ENCODE peak calls at places on chromosomes 3 and 15, in six cellular contexts. Q is mucosa of descending colon, Y is cardiac fibroblast, C is suprapubic skin, L is brain microvascular endothelial cell, D is BJ. N is an unnamed sample.

GRCh38 chr15:52146776-52147175 is 34.2 kb upstream of the BCL2L10 start:
- DNase-seq in Y (no peak), D (no peak), C (no peak), Q (no peak), L (no peak), N (peak)

GRCh38 chr15:80127911-80128310 is 24.9 kb upstream of the FAH start:
- DNase-seq in D (no peak), C (no peak), L (no peak), Y (peak), Q (no peak), N (no peak)

GRCh38 chr15:99104788-99105515 is at the start of gene SYNM:
- DNase-seq in D (no peak), Q (peak), Y (peak), C (no peak), L (peak), N (peak)

GRCh38 chr3:168582503-168582902 is 486.8 kb upstream of the GOLIM4 start:
- DNase-seq in L (no peak), Q (no peak), C (no peak), D (no peak), Y (no peak), N (no peak)

GRCh38 chr3:53147161-53147902 is 13.7 kb upstream of the PRKCD start:
- DNase-seq in D (no peak), Q (peak), L (no peak), Y (peak), C (no peak), N (no peak)

GRCh38 chr3:18223591-18224338 is 201.4 kb downstream of the SATB1 start:
- DNase-seq in Y (no peak), Q (no peak), C (no peak), D (no peak), L (no peak), N (no peak)

GRCh38 chr3:141076821-141077571 is 25.8 kb downstream of the SPSB4 start:
- DNase-seq in Y (peak), C (peak), Q (no peak), L (peak), D (no peak), N (peak)

GRCh38 chr15:59315914-59316428 is 56.7 kb downstream of the MYO1E start:
- DNase-seq in L (no peak), Y (peak), C (no peak), Q (no peak), D (peak), N (peak)

GRCh38 chr3:46845397-46845859 is 17.8 kb downstream of the MYL3 start:
- DNase-seq in Y (peak), D (peak), C (peak), Q (no peak), L (peak), N (peak)

GRCh38 chr3:32432711-32433530 is 41.3 kb downstream of the CMTM7 start:
- DNase-seq in D (no peak), Q (no peak), L (no peak), Y (peak), C (no peak), N (peak)

GRCh38 chr15:36921484-36922091 is 178.8 kb downstream of the MEIS2 start:
- DNase-seq in D (no peak), C (no peak), L (no peak), Y (peak), Q (no peak), N (no peak)

GRCh38 chr3:31968927-31969418 is 12.1 kb downstream of the OSBPL10 start:
- DNase-seq in C (no peak), Y (peak), L (peak), D (no peak), Q (no peak), N (peak)

GRCh38 chr15:83396071-83396470 is 51.1 kb upstream of the SH3GL3 start:
- DNase-seq in Q (no peak), L (no peak), Y (no peak), C (no peak), D (no peak), N (no peak)

GRCh38 chr3:59773970-59774369 is 724.1 kb upstream of the CFAP20DC start:
- DNase-seq in D (no peak), C (no peak), Q (no peak), L (no peak), Y (no peak), N (peak)

GRCh38 chr3:183296944-183297343 is 43.9 kb downstream of the B3GNT5 start:
- DNase-seq in L (no peak), Y (no peak), D (no peak), Q (no peak), C (no peak), N (no peak)

GRCh38 chr3:64489361-64490044 is 198.3 kb downstream of the ADAMTS9 start:
- DNase-seq in D (no peak), Q (peak), L (no peak), C (no peak), Y (no peak), N (no peak)

GRCh38 chr3:104102386-104102785 is 1264.3 kb upstream of the ALCAM start:
- DNase-seq in Y (peak), D (no peak), L (peak), Q (no peak), C (no peak), N (peak)

GRCh38 chr3:12235691-12236090 is 53.2 kb upstream of the PPARG start:
- DNase-seq in C (no peak), D (no peak), Y (peak), L (no peak), Q (no peak), N (peak)

GRCh38 chr3:66485291-66485968 is 15.4 kb downstream of the LRIG1 start:
- DNase-seq in L (peak), Q (no peak), D (no peak), C (no peak), Y (peak), N (peak)

GRCh38 chr3:114121996-114122709 is 56.7 kb downstream of the DRD3 start:
- DNase-seq in C (no peak), L (peak), Q (no peak), D (peak), Y (peak), N (peak)

GRCh38 chr3:37400945-37401344 is 226.6 kb upstream of the LRRFIP2 start:
- DNase-seq in D (no peak), Q (no peak), L (no peak), Y (no peak), C (no peak), N (no peak)

GRCh38 chr3:47421741-47422649 is 41.2 kb downstream of the PTPN23 start:
- DNase-seq in Y (peak), L (no peak), Q (no peak), D (no peak), C (peak), N (peak)

GRCh38 chr3:29099296-29099695 is 181.6 kb upstream of the RBMS3 start:
- DNase-seq in C (no peak), Y (peak), L (no peak), Q (no peak), D (no peak), N (no peak)

GRCh38 chr15:68410466-68411200 is 21.3 kb downstream of the ITGA11 start:
- DNase-seq in D (no peak), C (peak), L (no peak), Y (no peak), Q (no peak), N (no peak)

GRCh38 chr3:150073513-150073912 is 102.8 kb upstream of the PFN2 start:
- DNase-seq in L (no peak), C (no peak), D (no peak), Q (no peak), Y (no peak), N (no peak)

GRCh38 chr3:13262493-13263211 is 157.5 kb downstream of the NUP210 start:
- DNase-seq in D (no peak), Y (peak), Q (peak), C (no peak), L (no peak), N (peak)

GRCh38 chr15:29115093-29115991 is 154.3 kb downstream of the NSMCE3 start:
- DNase-seq in C (no peak), Q (no peak), L (peak), Y (no peak), D (no peak), N (no peak)

GRCh38 chr15:93649691-93650235 is 560.8 kb upstream of the RGMA start:
- DNase-seq in L (no peak), Y (no peak), D (no peak), Q (no peak), C (no peak), N (no peak)

GRCh38 chr15:60362318-60363023 is 35.3 kb downstream of the ANXA2 start:
- DNase-seq in L (peak), D (peak), Q (no peak), Y (peak), C (no peak), N (peak)

GRCh38 chr3:191236635-191237034 is 37.6 kb downstream of the OSTN start:
- DNase-seq in Y (peak), L (no peak), C (no peak), Q (no peak), D (peak), N (peak)

GRCh38 chr3:42914771-42915515 is 9.0 kb downstream of the ZNF662 start:
- DNase-seq in L (no peak), D (no peak), C (no peak), Q (no peak), Y (peak), N (no peak)

GRCh38 chr3:138812806-138813205 is 21.9 kb downstream of the PIK3CB start:
- DNase-seq in D (no peak), C (no peak), Q (no peak), L (no peak), Y (peak), N (peak)

GRCh38 chr3:195356151-195357086 is 85.5 kb upstream of the XXYLT1 start:
- DNase-seq in L (no peak), Y (peak), Q (no peak), C (no peak), D (no peak), N (peak)

GRCh38 chr15:91338763-91339162 is 238.7 kb downstream of the SV2B start:
- DNase-seq in Y (peak), L (peak), D (no peak), C (no peak), Q (no peak), N (peak)

GRCh38 chr3:33438284-33438668 is 1.9 kb downstream of the UBP1 start:
- DNase-seq in Q (no peak), C (no peak), D (no peak), Y (peak), L (no peak), N (peak)

GRCh38 chr3:99929409-99930139 is 111.9 kb downstream of the CMSS1 start:
- DNase-seq in D (no peak), L (no peak), Y (peak), Q (no peak), C (no peak), N (peak)

GRCh38 chr3:99925584-99925983 is 107.9 kb downstream of the CMSS1 start:
- DNase-seq in C (no peak), L (peak), D (no peak), Q (no peak), Y (peak), N (peak)

GRCh38 chr3:99931059-99931458 is 113.4 kb downstream of the CMSS1 start:
- DNase-seq in C (no peak), L (no peak), D (no peak), Q (no peak), Y (no peak), N (no peak)

GRCh38 chr3:99927651-99928390 is 110.2 kb downstream of the CMSS1 start:
- DNase-seq in C (no peak), D (no peak), Y (no peak), Q (no peak), L (no peak), N (no peak)

GRCh38 chr3:99928758-99929408 is 111.2 kb downstream of the CMSS1 start:
- DNase-seq in Y (no peak), D (no peak), Q (no peak), L (no peak), C (no peak), N (no peak)
- TF ChIP-seq CTCF in Y (peak), D (no peak), Q (no peak), L (peak), C (no peak), N (peak)

GRCh38 chr3:128878011-128878457 is 1.4 kb upstream of the ACAD9 start:
- DNase-seq in Q (no peak), Y (no peak), C (no peak), L (no peak), D (no peak), N (no peak)
- H3K4me3 ChIP-seq in Q (no peak), Y (peak), C (peak), L (peak), D (peak), N (peak)

DNA sequence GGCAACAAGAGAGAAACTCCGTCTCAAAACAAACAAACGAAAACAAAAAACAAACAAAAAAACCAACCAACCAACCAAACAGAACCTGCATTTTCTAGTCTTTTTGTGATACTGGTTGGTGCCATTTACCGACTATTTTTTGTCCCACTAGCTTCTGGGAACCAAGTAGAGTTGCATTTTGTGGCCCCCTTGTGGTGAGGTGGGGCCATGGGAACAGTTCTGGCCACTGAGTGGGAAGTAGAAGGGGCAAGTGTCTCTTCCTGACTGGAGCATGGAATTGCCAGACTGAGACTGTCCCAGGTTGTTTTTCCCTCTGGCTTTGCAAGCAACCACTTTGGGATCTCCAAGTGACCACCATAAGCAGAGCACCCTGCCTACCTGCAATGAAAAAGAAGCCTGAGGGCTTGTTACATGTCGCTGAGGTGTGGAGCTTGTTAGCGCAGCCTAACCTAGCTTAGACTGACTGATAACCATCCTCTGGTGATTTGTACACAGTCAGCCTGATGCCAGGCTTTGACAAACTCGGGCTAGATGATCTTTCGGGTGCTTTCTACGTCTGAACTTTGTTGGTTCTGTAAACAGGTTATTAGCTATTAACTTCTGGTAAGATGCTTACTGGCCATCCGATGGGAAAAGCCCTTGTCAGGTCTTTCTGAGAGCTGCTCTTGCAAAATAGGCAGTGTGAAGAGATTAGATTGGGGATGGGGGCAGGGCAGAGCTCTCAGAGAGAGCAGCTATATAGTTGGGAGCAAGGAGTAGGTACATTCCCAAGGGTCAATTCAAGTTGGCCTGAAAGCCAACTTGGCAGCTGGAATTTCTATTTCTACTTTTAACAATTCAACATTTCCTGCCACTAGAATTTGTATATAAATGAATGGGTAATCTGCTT is 172.2 kb downstream of the SSR3 start:
- DNase-seq in C (no peak), Y (peak), Q (no peak), L (peak), D (no peak), N (peak)
- TF ChIP-seq CTCF in C (no peak), Y (peak), Q (no peak), L (peak), D (peak), N (peak)

GRCh38 chr3:51393564-51393963 is 2.5 kb downstream of the RBM15B start:
- DNase-seq in L (no peak), C (peak), Y (no peak), D (no peak), Q (no peak), N (no peak)
- H3K4me3 ChIP-seq in L (no peak), C (no peak), Y (no peak), D (no peak), Q (no peak), N (no peak)

DNA sequence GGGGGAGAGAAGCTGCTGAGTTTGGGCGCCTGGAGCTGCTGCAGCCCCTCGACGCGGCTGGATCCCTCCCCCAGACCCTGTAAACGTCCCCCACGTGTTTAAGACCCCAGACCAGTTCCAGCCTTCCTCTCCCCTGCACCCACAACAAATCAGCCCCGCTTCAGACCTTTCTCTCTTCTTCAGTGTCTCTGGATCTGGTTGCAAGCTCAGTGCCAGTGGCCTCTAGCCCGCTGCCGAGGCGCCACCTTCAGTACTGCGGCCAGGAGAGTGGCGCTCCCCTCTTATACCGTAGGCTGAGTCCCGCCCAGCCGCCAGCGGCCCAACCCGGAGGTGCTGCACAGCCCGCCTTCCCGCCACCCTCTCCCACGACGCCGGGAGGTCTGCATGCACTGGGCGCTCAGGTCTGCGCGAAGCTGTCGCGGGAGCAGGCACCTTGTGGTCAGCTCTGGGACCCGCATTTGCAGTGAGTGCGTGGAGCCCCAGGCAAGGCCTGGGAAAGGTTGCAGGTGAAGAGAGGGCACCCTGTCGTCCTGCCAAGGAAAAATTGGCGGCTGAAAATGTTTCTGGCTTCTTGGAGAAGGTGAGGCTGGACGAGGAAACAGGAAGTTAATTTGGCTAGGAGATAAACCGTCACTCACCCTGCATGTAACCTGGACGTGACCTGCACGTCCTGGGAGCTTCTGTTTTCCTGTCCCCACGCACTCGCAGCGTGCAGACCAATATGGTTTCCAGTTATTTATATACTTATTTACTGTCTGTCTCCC is at the start of gene C2CD4B:
- DNase-seq in Y (peak), D (no peak), L (no peak), C (peak), Q (peak), N (no peak)
- TF ChIP-seq CTCF in Y (no peak), D (no peak), L (peak), C (no peak), Q (no peak), N (no peak)

DNA sequence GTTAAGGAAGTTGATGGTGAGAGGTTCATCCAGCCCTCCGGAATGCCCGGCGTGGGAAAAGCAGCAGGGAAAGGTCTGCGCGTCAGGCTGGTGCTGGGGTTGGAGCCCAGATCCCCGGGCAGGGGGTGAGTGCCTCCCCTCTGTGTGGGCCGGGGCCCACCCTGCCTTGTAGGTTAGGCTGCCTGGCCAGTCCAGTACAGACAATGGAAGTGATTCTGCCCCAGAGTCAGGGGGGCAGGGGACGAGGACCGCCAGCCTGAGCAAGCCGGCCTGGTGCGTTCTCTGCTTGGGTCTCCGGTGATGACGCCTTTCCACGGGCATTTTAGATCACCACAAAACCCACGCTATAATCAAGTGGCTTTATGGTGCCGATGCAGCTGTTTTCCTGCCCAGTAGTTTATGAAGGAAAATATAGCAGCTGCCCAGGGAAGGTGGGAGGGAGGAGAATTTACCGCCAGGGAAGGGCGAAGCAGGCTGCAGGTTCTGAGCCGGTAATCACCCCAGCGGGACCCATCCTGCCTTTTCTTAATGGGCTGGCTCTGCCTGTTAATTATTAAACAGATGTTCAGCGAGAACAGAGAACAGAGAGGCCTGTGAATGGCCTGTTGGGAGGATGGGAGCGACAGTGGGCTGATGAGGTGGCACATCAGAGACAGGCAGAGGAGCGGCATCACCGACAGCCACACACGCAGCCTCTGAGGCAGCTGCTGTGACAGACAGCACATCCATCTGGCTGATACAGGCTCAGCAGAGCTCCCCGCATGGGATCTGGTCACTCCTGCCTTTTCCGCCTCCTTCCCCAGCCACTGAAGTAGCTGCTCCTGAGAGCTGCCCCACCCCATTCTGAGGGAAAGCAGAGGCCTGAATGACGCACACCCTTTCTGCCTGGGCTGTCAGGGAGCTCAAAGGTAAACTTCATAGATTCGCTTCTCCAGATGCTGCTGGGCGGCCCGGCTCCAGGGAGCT is 35.2 kb downstream of the BDH1 start:
- DNase-seq in Q (peak), C (no peak), Y (peak), L (peak), D (no peak), N (peak)
- H3K4me3 ChIP-seq in Q (no peak), C (no peak), Y (no peak), L (no peak), D (no peak), N (no peak)

DNA sequence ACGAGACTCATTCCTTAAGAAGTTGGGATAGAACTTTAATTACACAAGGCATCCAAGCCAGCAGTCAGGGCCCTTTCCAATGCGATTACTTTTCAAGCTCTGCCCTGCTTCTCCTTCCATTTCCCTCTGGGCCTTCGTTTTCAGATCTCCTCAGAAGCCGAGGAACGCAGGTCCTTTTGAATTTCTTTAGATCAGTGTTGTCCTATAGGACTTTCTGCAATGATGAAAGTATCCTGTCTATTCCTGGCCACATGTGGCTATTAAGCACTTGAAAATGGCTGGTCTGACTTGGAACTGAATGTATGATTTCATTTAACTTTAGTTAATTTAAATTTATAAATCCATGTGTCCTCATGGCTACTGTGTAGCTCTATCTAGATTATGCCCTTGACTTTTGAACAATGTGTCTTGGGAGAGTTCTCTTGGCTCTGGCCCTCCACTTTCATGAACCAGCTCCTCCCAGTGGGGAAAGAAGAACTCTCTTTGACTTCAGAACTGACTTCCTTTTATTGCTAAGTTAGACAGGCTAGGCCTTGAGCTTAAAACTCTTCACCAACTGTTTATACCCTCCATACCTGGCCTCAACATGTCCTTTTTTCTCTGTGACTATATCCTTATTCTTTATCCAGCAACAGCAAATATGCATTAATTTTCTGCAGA is 22.7 kb downstream of the TGFBR2 start:
- DNase-seq in D (no peak), L (no peak), Y (peak), Q (no peak), C (no peak), N (no peak)
- TF ChIP-seq CTCF in D (no peak), L (peak), Y (no peak), Q (no peak), C (no peak), N (peak)